ENCODE peak calls at places on chromosomes 2 and 18, in five cellular contexts. C, K, P, Z and D are unnamed samples.

GRCh38 chr2:73823916-73824523 is 4.7 kb upstream of the STAMBP start:
- DNase-seq in P (peak), C (peak), K (no peak), Z (peak), D (no peak)

GRCh38 chr2:151880586-151880985 is 52.4 kb upstream of the ARL5A start:
- DNase-seq in Z (no peak), C (no peak), K (no peak), P (no peak), D (no peak)

GRCh38 chr2:119482481-119483394 is 41.5 kb downstream of the SCTR start:
- DNase-seq in C (no peak), K (no peak), Z (no peak), P (no peak), D (no peak)

GRCh38 chr18:78126106-78126505 is 853.5 kb upstream of the SALL3 start:
- DNase-seq in P (no peak), Z (no peak), K (no peak), C (no peak), D (no peak)

GRCh38 chr2:26636935-26637334 is 4.2 kb downstream of the CIB4 start:
- DNase-seq in Z (no peak), K (no peak), C (no peak), P (no peak), D (no peak)

GRCh38 chr2:231379266-231380215 is 16.0 kb upstream of the B3GNT7 start:
- DNase-seq in C (no peak), P (no peak), Z (no peak), K (no peak), D (peak)

GRCh38 chr2:173830169-173830568 is 135.0 kb downstream of the SP3 start:
- DNase-seq in P (no peak), Z (no peak), C (no peak), K (no peak), D (no peak)

GRCh38 chr2:147495741-147496140 is 349.1 kb upstream of the ACVR2A start:
- DNase-seq in K (no peak), P (no peak), C (no peak), Z (no peak), D (no peak)

GRCh38 chr18:40006553-40007073 is 1948.4 kb upstream of the PIK3C3 start:
- DNase-seq in P (no peak), Z (no peak), C (peak), K (no peak), D (no peak)

GRCh38 chr2:41326801-41327200 is 721.0 kb upstream of the PKDCC start:
- DNase-seq in K (no peak), C (peak), P (no peak), Z (no peak), D (no peak)

GRCh38 chr18:3148930-3149535 is 70.7 kb downstream of the MYOM1 start:
- DNase-seq in Z (peak), C (no peak), K (no peak), P (no peak), D (no peak)

GRCh38 chr2:38398739-38399138 is 21.7 kb upstream of the ATL2 start:
- DNase-seq in C (no peak), Z (no peak), P (no peak), K (no peak), D (no peak)

DNA sequence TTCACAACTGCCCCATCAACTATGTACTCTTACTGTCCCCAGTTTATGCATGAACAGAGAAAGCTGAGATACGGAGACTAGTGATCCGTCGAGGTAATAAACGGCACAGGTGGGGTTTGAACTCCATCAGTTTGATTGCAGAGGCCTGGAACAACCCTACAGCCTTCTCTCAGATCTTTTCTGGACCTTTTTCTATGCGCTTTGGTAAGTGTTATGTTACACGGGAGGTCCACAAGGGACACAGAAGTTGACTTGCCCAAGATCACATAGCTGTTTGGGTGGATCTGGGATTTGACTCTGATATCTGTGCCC is 1.1 kb upstream of the DNPEP start:
- DNase-seq in C (no peak), K (no peak), P (no peak), Z (no peak), D (no peak)
- H3K27ac ChIP-seq in C (no peak), K (peak), P (peak), Z (no peak), D (peak)

GRCh38 chr2:83972123-83972522 is 487.0 kb downstream of the SUCLG1 start:
- DNase-seq in K (no peak), P (no peak), Z (no peak), C (peak), D (no peak)
- H3K27ac ChIP-seq in K (no peak), P (no peak), Z (no peak), C (peak), D (no peak)

GRCh38 chr2:136383161-136383560 is 265.2 kb upstream of the CXCR4 start:
- DNase-seq in Z (no peak), C (no peak), P (no peak), K (no peak), D (no peak)
- H3K27ac ChIP-seq in Z (no peak), C (no peak), P (peak), K (no peak), D (no peak)

GRCh38 chr2:200703132-200703925 is 108.4 kb upstream of the BZW1 start:
- DNase-seq in P (no peak), Z (peak), K (no peak), C (peak), D (no peak)
- H3K27ac ChIP-seq in P (no peak), Z (no peak), K (no peak), C (no peak), D (peak)

DNA sequence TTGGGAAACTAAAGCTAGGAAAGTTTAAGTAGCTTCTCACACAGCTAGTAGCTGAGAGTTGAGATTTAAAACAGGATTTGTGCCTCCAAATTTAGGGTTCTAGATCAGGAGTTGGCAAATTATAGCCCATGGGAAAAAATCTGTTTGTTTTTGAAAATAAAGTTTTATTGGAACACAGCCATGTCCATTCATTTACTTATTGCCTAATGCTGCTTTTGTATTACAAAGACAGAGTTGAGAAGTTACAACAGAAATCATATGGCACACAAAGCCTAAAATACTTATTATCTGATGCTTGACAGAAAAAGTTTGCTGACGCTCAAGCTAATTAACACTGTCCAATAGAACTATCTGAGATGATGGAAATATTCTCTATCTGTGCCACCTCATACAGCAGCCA is 229.1 kb upstream of the RASGRP3 start:
- DNase-seq in Z (no peak), C (no peak), P (no peak), K (no peak), D (no peak)
- H3K27ac ChIP-seq in Z (no peak), C (no peak), P (no peak), K (no peak), D (no peak)

GRCh38 chr2:108988796-108989713 is at the start of gene EDAR:
- DNase-seq in Z (no peak), C (peak), K (no peak), P (peak), D (no peak)
- H3K27ac ChIP-seq in Z (no peak), C (no peak), K (peak), P (no peak), D (no peak)

DNA sequence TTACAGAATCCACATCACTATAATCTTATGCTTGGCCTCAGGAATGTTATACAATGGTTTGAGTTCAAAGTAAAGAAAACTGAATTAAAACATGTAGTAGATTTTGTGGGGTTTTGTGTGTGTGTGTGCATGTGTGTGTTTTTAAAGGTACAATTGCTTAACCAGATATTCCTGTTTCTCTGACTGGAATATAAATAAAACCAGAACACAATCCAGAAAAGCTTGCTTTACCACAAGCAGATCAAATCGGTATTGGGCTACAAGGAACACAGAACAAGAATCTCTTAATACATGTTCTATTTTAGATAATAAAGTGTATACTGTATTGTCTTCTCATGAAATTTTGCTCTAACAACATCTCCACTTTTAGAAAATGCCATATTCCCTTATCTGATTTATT is 110.0 kb downstream of the TMEM247 start:
- DNase-seq in Z (no peak), C (no peak), P (no peak), K (no peak), D (no peak)
- H3K27ac ChIP-seq in Z (no peak), C (no peak), P (no peak), K (no peak), D (no peak)

GRCh38 chr2:20526666-20527065 is 79.8 kb downstream of the RHOB start:
- DNase-seq in K (no peak), Z (no peak), C (no peak), P (no peak), D (no peak)

GRCh38 chr2:20524412-20525040 is 77.7 kb downstream of the RHOB start:
- DNase-seq in C (no peak), Z (no peak), K (no peak), P (no peak), D (no peak)

GRCh38 chr2:20523798-20524197 is 76.9 kb downstream of the RHOB start:
- DNase-seq in P (no peak), C (no peak), K (no peak), Z (no peak), D (no peak)

GRCh38 chr2:20525041-20526035 is 78.5 kb downstream of the RHOB start:
- DNase-seq in K (no peak), Z (peak), C (no peak), P (no peak), D (no peak)

GRCh38 chr2:20526146-20526545 is 79.3 kb downstream of the RHOB start:
- DNase-seq in Z (no peak), C (no peak), P (no peak), K (no peak), D (no peak)
- H3K27ac ChIP-seq in Z (no peak), C (no peak), P (no peak), K (peak), D (no peak)

DNA sequence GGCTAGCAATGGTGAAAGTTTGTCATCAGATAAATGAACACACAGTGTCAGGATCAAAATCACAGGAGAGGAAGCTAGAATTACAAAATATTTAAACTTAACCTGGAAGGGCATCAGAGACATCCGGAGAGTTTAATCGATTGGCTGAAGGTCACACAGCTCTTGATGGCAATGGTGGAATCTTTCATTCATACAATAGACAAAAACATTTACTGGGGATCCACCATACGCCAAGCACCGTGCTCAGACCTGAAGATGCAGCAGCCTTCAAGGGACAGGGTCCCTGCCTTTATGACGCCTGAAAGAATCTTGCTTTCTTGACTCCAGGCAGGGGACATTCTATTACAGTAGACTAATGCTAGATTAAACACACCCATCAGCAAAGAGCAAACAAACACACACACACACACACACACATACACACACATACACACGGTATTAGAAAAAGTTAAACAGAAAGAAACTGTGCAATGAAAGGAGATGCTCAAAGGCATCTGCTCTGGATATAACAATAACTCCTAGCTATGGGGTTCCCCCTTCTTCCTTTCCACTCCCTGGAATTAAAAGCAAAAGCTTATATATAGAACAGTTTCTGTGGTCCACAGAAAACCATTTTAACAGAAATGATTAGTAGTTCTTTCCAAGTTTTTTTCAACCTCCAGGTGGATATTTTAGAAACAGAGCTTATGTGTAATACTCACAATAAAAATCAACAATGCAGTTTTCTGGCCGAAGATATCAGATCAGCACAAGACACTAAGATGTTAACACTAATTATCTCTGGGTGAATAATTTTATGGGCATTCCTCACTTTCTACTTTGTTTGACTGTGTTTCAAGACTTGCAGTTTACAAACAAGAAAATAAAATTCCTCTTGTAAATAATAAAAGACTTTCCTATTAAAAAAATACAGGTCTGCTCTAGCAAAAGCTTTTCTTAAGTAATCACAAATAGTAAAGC is 151.7 kb downstream of the ANKRD44 start:
- DNase-seq in Z (peak), K (no peak), C (no peak), P (no peak), D (no peak)
- H3K27ac ChIP-seq in Z (peak), K (no peak), C (no peak), P (no peak), D (peak)